ENCODE peak calls at places on chromosome 14, in five cellular contexts. E is esophagus squamous epithelium, Q is uterus, R is heart left ventricle, Y is transverse colon. W is an unnamed sample.
A peak's percentile ranks its signal among the peaks of the same experiment; 100 is the strongest.

GRCh38 chr14:69985456-69985855 is 106.2 kb downstream of the SMOC1 start:
- DNase-seq in E (no peak), Q (no peak), R (no peak), Y (no peak), W (no peak)

GRCh38 chr14:104094709-104095425 is 9.4 kb downstream of the ASPG start:
- DNase-seq in E (no peak), Q (no peak), R (no peak), Y (peak; percentile 81), W (peak; percentile 61)

GRCh38 chr14:21748869-21749303 is 75.3 kb upstream of the OR4E1 start:
- DNase-seq in E (no peak), Q (peak; percentile 23), R (no peak), Y (peak; percentile 40), W (peak; percentile 28)

GRCh38 chr14:35940291-35940690 is 114.2 kb downstream of the BRMS1L start:
- DNase-seq in E (no peak), Q (no peak), R (no peak), Y (no peak), W (no peak)

GRCh38 chr14:24813089-24813815 is 179.3 kb upstream of the GZMB start:
- DNase-seq in E (no peak), Q (no peak), R (no peak), Y (no peak), W (no peak)

GRCh38 chr14:74599201-74599809 is 12.7 kb downstream of the LTBP2 start:
- DNase-seq in E (no peak), Q (peak; percentile 72), R (no peak), Y (no peak), W (peak; percentile 54)

GRCh38 chr14:54610051-54610977 is 43.4 kb downstream of the SAMD4A start:
- DNase-seq in E (no peak), Q (no peak), R (no peak), Y (no peak), W (no peak)

GRCh38 chr14:89190779-89191513 is 226.1 kb downstream of the FOXN3 start:
- DNase-seq in E (no peak), Q (no peak), R (no peak), Y (no peak), W (no peak)

GRCh38 chr14:51719970-51720369 is 68.3 kb downstream of the FRMD6 start:
- DNase-seq in E (no peak), Q (no peak), R (no peak), Y (no peak), W (no peak)

GRCh38 chr14:75660238-75660629 is 442 bp downstream of the ERG28 start:
- DNase-seq in E (no peak), Q (no peak), R (no peak), Y (no peak), W (peak; percentile 13)

GRCh38 chr14:92507174-92507768 is 6.3 kb upstream of the RIN3 start:
- DNase-seq in E (no peak), Q (no peak), R (no peak), Y (peak; percentile 88), W (no peak)

GRCh38 chr14:69044965-69045555 is 66.0 kb upstream of the ACTN1 start:
- DNase-seq in E (no peak), Q (peak; percentile 67), R (peak; percentile 59), Y (no peak), W (peak; percentile 76)

GRCh38 chr14:35158951-35159653 is 36.8 kb downstream of the PRORP start:
- DNase-seq in E (no peak), Q (no peak), R (no peak), Y (no peak), W (no peak)

GRCh38 chr14:99254391-99255009 is 17.5 kb downstream of the BCL11B start:
- DNase-seq in E (no peak), Q (no peak), R (no peak), Y (no peak), W (no peak)

GRCh38 chr14:65348137-65348536 is 64.4 kb upstream of the FUT8 start:
- DNase-seq in E (no peak), Q (no peak), R (no peak), Y (peak; percentile 34), W (no peak)

GRCh38 chr14:76115010-76115422 is 36.7 kb upstream of the GPATCH2L start:
- DNase-seq in E (no peak), Q (no peak), R (no peak), Y (no peak), W (no peak)

GRCh38 chr14:100566119-100566518 is 21.1 kb downstream of the BEGAIN start:
- DNase-seq in E (no peak), Q (no peak), R (no peak), Y (peak; percentile 83), W (no peak)

GRCh38 chr14:30283822-30284446 is 275.0 kb upstream of the G2E3 start:
- DNase-seq in E (no peak), Q (no peak), R (no peak), Y (no peak), W (peak; percentile 69)

GRCh38 chr14:24145700-24146621 is at the start of gene PSME2:
- DNase-seq in E (no peak), Q (no peak), R (no peak), Y (no peak), W (no peak)

GRCh38 chr14:101820283-101820798 is 58.8 kb downstream of the PPP2R5C start:
- DNase-seq in E (no peak), Q (no peak), R (no peak), Y (no peak), W (no peak)

GRCh38 chr14:28763914-28764848 is 2.4 kb upstream of the FOXG1 start:
- DNase-seq in E (no peak), Q (no peak), R (no peak), Y (no peak), W (no peak)

GRCh38 chr14:85948163-85948562 is 418.2 kb downstream of the FLRT2 start:
- DNase-seq in E (no peak), Q (no peak), R (no peak), Y (no peak), W (no peak)

GRCh38 chr14:63229330-63230059 is 25.3 kb downstream of the RHOJ start:
- DNase-seq in E (no peak), Q (no peak), R (peak; percentile 47), Y (no peak), W (no peak)

GRCh38 chr14:25788252-25788651 is 738.3 kb upstream of the STXBP6 start:
- DNase-seq in E (no peak), Q (no peak), R (no peak), Y (no peak), W (no peak)

GRCh38 chr14:76267322-76268012 is 108.5 kb upstream of the ESRRB start:
- DNase-seq in E (no peak), Q (peak; percentile 29), R (peak; percentile 71), Y (peak; percentile 13), W (peak; percentile 59)

GRCh38 chr14:104933721-104934379 is 9.2 kb downstream of the PLD4 start:
- DNase-seq in E (no peak), Q (no peak), R (no peak), Y (no peak), W (no peak)

GRCh38 chr14:36478782-36479181 is 41.2 kb downstream of the NKX2-1 start:
- DNase-seq in E (no peak), Q (no peak), R (no peak), Y (no peak), W (no peak)

GRCh38 chr14:25001096-25001982 is 48.6 kb downstream of the STXBP6 start:
- DNase-seq in E (no peak), Q (no peak), R (no peak), Y (no peak), W (no peak)

GRCh38 chr14:81632162-81632561 is 98.5 kb upstream of the SEL1L start:
- DNase-seq in E (no peak), Q (no peak), R (no peak), Y (no peak), W (no peak)

GRCh38 chr14:57657487-57657886 is 163.8 kb upstream of the CCDC198 start:
- DNase-seq in E (no peak), Q (no peak), R (no peak), Y (no peak), W (no peak)

GRCh38 chr14:35374273-35374681 is 30.3 kb downstream of the NFKBIA start:
- DNase-seq in E (no peak), Q (peak; percentile 75), R (no peak), Y (peak; percentile 54), W (no peak)

DNA sequence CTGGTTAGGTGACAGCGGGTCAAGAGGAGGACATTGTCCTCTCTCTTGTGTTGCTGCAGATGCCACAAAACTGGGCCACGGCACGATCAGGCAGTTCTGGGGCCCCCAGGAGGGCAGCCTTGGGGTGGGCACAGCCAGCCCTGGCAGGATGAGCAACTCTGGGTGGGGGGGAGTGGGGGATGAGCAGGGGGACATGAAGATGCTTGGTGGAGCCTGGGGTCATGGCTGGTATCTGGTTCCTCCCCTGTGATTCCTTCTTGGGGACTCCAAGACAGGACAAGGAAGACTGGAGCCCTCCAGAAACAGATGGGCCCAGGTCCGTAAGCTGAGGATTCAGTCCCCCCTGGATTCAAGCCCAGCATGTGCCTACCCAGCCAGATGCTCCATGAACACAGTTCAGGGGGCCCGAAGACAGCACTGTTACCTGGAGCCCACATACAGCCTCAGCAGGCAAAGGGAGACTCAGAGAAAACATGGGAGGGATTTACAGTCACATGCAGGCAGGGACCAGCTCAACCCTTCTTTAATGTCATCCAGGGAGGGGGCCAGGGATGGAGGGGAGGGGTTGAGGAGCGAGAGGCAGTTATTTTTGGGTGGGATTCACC is 10.4 kb downstream of the SERPINA1 start:
- DNase-seq in E (no peak), Q (no peak), R (no peak), Y (no peak), W (no peak)
- TF ChIP-seq POLR2A in E (no peak), Q (no peak), R (no peak), Y (no peak), W (no peak)

GRCh38 chr14:66624319-66624937 is 116.5 kb downstream of the GPHN start:
- DNase-seq in E (no peak), Q (no peak), R (peak; percentile 39), Y (peak; percentile 35), W (peak; percentile 64)
- TF ChIP-seq CTCF in E (peak; percentile 47), Q (peak; percentile 20), R (peak; percentile 60), Y (peak; percentile 56), W (peak; percentile 79)

DNA sequence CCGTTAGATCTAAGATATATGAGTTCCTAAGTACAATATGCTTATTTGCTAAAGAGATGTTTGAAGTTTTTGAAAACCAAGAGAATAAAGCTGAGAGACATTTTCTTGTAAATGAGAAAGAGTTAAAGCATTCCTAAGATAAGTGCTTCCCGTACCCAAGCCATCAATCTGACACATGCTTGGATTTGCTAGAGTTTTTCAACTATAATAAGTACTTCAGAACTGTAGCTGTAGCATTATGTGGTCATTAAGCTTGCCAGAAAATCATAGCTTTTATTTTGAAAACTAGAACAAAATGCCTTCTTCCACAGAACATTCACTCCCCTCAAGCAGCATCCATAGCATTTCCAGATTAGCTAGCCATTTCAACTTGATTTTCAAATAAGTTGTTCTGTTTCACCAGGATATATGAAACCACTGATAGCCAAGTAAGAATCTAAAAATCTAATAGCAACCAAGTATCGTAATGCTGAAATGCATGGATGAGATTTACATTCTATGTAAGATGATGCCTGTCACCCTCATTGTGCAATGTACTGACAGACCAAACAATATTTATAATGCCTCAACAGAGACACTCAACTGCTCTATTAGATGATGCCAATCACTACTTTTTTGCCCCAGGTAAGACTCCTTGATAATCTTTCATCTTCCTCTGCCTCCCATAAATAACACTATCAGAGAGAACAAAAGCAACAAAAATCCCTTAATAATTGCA is 8.0 kb downstream of the SNW1 start:
- DNase-seq in E (no peak), Q (no peak), R (no peak), Y (no peak), W (no peak)
- H3K4me3 ChIP-seq in E (no peak overlapping the region), Q (no peak overlapping the region), R (no peak overlapping the region), Y (no peak overlapping the region), W (no peak overlapping the region)

DNA sequence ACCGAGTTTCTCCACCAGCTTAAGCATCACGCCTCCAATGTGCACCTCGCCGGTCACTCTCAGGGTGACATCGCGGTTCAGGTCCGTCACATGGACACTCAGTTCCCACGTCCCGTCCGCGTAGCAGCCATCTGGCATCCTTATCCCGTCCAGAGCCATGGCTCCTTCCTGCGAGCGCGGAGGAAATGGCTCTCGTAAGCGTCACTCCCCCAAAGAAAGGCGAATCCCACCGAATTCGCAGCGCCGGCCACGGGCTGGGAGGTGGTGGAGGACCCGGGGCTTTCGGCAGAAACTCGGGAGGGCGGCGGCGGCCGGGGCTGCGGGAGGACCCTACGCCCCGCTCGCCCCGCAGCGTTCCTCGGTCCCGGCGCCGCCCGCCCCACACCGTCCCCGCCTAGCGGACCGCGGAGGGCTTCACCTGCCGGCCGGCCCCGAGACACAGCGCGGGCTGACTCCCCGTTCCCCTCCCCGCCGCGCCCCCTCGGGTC is 396 bp downstream of the FERMT2 start:
- DNase-seq in E (no peak), Q (peak; percentile 72), R (peak; percentile 61), Y (peak; percentile 38), W (peak; percentile 70)
- TF ChIP-seq POLR2A in E (no peak), Q (no peak), R (no peak), Y (no peak), W (no peak)

W was measured in thyroid gland.